ENCODE peak calls at places on chromosomes 12 and 14, in four cellular contexts. B is K562, P is GM12878, Z is HepG2. F is an unnamed sample.

GRCh38 chr12:107103097-107103496 is 9.7 kb upstream of the CRY1 start:
- DNase-seq in B (no peak), P (no peak), Z (no peak), F (no peak)

GRCh38 chr12:114347861-114348260 is 58.1 kb downstream of the TBX5 start:
- DNase-seq in B (no peak), P (no peak), Z (no peak), F (no peak)

GRCh38 chr12:16600525-16600924 is 5.4 kb downstream of the LMO3 start:
- DNase-seq in B (no peak), P (no peak), Z (no peak), F (no peak)

GRCh38 chr14:105091335-105092123 is 26.3 kb upstream of the GPR132 start:
- DNase-seq in B (no peak), P (no peak), Z (peak), F (peak)

GRCh38 chr12:132327351-132328171 is 1.8 kb downstream of the GALNT9 start:
- DNase-seq in B (no peak), P (no peak), Z (no peak), F (peak)

GRCh38 chr12:14362347-14362746 is 3.1 kb upstream of the ATF7IP start:
- DNase-seq in B (no peak), P (peak), Z (no peak), F (no peak)

GRCh38 chr12:122516544-122517361 is 10.0 kb downstream of the RSRC2 start:
- DNase-seq in B (no peak), P (no peak), Z (no peak), F (no peak)

GRCh38 chr14:92577321-92577742 is 63.8 kb downstream of the RIN3 start:
- DNase-seq in B (no peak), P (peak), Z (no peak), F (no peak)

GRCh38 chr12:87518508-87518907 is 510.7 kb downstream of the C12orf50 start:
- DNase-seq in B (no peak), P (no peak), Z (no peak), F (no peak)

DNA sequence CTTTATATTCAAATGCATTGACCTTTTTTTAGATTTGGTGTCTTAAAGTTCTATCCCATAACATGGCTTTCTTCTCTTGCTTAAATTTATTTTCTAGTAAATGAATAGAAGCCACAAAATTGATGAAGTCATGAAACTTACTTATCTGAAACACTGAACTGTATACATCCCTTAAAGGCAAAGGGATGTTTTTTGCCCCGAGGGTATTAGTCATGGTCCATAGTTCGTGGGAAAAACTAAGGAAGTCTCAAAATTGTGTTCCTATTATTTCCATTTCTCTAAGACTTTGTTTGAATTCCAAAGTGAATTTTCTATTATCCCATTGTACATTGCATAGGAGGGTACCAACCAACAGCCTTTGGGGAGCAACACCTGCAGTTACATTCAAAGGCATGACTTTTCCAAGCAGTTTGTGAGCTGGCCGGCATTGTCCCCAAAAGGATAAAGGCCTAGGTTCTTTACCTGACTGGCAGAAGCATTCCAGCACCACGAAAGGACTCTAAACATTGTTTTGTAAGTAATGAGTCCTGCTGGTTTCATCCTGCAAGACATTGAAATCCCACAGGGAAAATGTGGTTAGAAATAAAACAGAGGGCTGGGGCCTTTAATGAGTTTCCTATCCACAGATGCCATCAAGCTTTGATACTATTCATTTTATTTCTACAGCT is 473.5 kb downstream of the PRKD1 start:
- DNase-seq in B (no peak), P (no peak), Z (no peak), F (no peak)
- TF ChIP-seq HDAC2 in B (no peak), P (no peak), Z (no peak), F (no peak)

DNA sequence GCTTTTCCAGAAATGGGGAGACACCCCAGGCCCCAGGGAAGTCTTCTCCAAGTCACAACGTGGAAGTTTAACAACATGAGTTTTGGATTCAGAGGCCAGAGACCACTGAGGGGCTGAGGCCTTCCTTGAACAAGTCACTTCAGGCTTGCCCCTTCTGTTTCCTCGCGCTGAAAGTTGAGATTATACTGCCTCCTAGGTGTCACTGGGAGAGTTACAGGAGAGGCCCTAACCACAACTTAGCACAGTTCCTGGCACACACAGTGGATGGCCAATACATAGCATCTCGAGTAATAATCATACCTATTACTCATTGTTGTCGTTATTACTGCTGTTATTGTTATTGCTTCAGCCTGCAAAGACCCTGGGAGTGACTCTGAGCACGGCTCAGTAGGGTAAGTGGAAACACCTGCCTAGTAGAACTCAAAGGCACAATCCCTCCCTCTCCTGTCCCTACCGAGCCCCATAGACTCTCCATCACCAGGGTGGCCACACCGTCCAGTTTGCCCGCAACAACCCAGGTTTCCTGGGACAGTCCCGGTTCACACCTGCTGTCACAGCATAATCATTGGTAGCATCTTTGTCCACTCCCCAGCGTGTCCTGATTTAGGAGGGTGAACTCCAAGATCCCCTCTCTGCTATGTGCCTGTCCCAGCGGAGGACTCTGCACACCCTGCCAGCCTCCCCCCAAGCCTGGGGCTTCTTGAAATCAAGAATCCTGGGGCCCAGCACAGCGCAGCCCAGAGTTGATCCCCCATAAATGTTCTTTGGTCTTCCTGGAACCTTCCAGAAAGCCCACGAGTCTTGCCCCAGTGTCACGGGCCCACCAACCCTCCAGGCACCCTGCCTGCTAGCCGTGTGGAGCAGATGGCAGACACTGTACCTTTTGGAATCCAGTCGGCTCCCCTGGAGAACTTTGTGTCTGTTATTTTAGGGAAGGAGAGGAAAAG is 85.0 kb downstream of the SYNE3 start:
- DNase-seq in B (peak), P (no peak), Z (no peak), F (peak)
- TF ChIP-seq JUNB in B (no peak), P (no peak), Z (no peak), F (no peak)

GRCh38 chr14:96895658-96896271 is 98.6 kb downstream of the VRK1 start:
- DNase-seq in B (no peak), P (peak), Z (no peak), F (no peak)

GRCh38 chr14:96897184-96897583 is 100.0 kb downstream of the VRK1 start:
- DNase-seq in B (no peak), P (no peak), Z (no peak), F (no peak)

GRCh38 chr14:96893966-96894622 is 96.9 kb downstream of the VRK1 start:
- DNase-seq in B (no peak), P (no peak), Z (no peak), F (no peak)

GRCh38 chr14:96889091-96889490 is 91.9 kb downstream of the VRK1 start:
- DNase-seq in B (no peak), P (no peak), Z (no peak), F (no peak)

DNA sequence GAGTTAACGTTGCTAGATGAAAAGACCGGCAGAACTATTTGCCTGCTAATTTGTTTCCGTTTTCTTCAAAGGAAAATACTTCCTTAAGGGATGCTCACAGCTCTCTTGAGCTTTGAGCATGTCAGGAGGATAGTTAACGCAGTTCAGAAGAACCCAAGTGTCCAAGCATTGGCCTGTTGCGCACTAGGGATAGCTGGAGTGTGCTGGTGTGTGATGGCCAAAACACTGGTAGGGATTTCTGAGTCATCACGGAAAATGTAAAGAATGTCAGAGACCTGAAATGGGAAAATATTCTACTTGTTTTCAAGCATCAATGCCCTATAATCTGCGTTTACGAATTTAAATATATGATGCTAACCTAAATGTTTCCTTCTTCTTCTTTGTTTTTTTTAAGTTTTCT is 97.8 kb downstream of the VRK1 start:
- DNase-seq in B (no peak), P (no peak), Z (no peak), F (no peak)
- TF ChIP-seq MYC in B (no peak), P (no peak), Z (no peak), F (no peak)

DNA sequence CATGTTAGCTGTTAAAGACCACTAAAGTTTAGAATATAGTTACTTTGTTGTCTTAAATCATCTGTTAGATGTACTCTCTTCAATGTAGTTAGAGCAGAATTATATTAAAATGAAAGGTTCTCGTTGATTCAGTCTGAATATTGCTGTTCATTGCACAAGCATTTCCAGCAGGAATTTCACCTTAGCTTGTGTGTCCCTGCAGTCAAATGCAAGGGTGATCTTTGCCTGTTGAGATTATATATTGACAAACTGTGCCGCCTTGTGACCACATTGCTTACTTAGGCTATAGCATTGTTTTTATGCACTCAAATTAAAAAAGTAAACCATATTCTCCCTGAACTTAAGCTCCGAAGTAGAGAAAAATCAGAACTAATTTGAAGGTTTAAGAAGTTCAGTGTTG is 39.5 kb downstream of the ATP2A2 start:
- DNase-seq in B (no peak), P (no peak), Z (peak), F (no peak)
- TF ChIP-seq HDAC2 in B (no peak), P (no peak), Z (no peak), F (no peak)

GRCh38 chr12:131283191-131283861 is 329.6 kb downstream of the ADGRD1 start:
- DNase-seq in B (no peak), P (no peak), Z (no peak), F (no peak)

GRCh38 chr12:131279281-131279921 is 325.7 kb downstream of the ADGRD1 start:
- DNase-seq in B (no peak), P (no peak), Z (no peak), F (no peak)

GRCh38 chr12:131281016-131281415 is 327.3 kb downstream of the ADGRD1 start:
- DNase-seq in B (no peak), P (no peak), Z (no peak), F (no peak)

GRCh38 chr12:131280426-131280825 is 326.7 kb downstream of the ADGRD1 start:
- DNase-seq in B (no peak), P (no peak), Z (no peak), F (no peak)

GRCh38 chr12:131282292-131283080 is 328.8 kb downstream of the ADGRD1 start:
- DNase-seq in B (no peak), P (no peak), Z (no peak), F (no peak)
- TF ChIP-seq JUNB in B (no peak), P (no peak), Z (no peak), F (no peak)

GRCh38 chr14:59293934-59294661 is 105.6 kb downstream of the DAAM1 start:
- DNase-seq in B (no peak), P (no peak), Z (no peak), F (no peak)
- TF ChIP-seq MYC in B (no peak), P (no peak), Z (no peak), F (no peak)

DNA sequence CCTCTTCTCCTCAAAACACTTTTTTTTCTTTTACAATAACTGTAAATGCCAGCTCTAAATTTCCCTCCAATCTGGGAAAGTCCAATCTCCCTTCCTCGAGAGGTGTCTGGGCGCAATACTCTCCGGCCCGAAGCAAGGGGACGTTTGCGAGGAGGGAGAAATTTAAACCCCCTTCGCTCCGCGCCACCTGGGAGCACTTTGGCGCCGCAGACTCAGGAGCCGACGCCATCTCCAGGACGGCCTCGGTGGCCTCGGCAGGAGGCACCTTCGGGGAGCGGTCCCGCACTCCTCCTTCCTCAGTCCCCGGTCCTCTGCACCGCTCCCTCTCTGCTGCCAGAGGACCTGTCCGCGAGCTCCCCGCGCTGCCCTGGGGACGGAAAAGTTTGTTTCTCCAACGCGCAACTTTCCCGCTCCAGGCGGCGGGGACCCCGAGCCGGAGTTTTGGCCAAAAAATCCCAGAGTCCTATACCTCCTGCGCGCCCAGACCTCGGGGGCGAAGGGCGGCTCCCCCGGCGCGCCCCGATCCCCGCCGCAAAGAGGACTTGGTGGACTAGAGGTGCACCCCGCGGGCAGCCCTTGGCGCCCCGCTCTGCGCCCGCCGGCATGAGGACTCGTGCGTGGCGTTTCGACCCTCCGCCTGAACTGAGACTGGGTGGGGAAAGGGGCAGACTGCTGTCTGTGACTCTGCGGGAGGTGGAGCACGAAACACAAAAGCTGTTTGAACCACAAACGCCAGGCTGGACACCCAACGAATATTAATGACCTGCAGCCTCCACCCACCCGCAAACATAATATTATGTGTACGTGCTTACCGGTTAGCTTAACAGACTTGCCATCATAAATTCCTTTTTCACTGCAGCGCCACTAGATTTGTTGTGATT is 95.1 kb upstream of the HMGA2 start:
- DNase-seq in B (no peak), P (no peak), Z (no peak), F (no peak)
- TF ChIP-seq HDAC2 in B (no peak), P (no peak), Z (no peak), F (no peak)

F was measured in A549.